ENCODE peak calls at places on chromosomes 16 and 17, in five cellular contexts. One of them, this sample, is unnamed.

GRCh38 chr16:1377406-1378010 is 25.8 kb downstream of the GNPTG start:
- DNase-seq in CD8-positive, alpha-beta T cell: no peak
- DNase-seq in dorsolateral prefrontal cortex: peak; percentile 56
- DNase-seq in cardiac muscle cell: no peak
- DNase-seq in K562: no peak
- DNase-seq in this sample: no peak

GRCh38 chr16:22813223-22813945 is 578 bp upstream of the HS3ST2 start:
- DNase-seq in CD8-positive, alpha-beta T cell: no peak
- DNase-seq in dorsolateral prefrontal cortex: peak; percentile 42
- DNase-seq in cardiac muscle cell: peak; percentile 91
- DNase-seq in K562: peak; percentile 51
- DNase-seq in this sample: peak; percentile 92

GRCh38 chr16:29806641-29807425 is 504 bp downstream of the MAZ start:
- DNase-seq in CD8-positive, alpha-beta T cell: peak; percentile 58
- DNase-seq in dorsolateral prefrontal cortex: no peak
- DNase-seq in cardiac muscle cell: peak; percentile 62
- DNase-seq in K562: peak; percentile 77
- DNase-seq in this sample: peak; percentile 68

GRCh38 chr17:34579979-34580684 is 750 bp downstream of the TMEM132E start:
- DNase-seq in CD8-positive, alpha-beta T cell: no peak
- DNase-seq in dorsolateral prefrontal cortex: no peak
- DNase-seq in cardiac muscle cell: peak; percentile 44
- DNase-seq in K562: no peak
- DNase-seq in this sample: peak; percentile 50

GRCh38 chr17:36743130-36743529 is 141.7 kb downstream of the MRM1 start:
- DNase-seq in CD8-positive, alpha-beta T cell: no peak
- DNase-seq in dorsolateral prefrontal cortex: no peak
- DNase-seq in cardiac muscle cell: no peak
- DNase-seq in K562: no peak
- DNase-seq in this sample: no peak

GRCh38 chr16:74575175-74575804 is 31.6 kb downstream of the GLG1 start:
- DNase-seq in CD8-positive, alpha-beta T cell: no peak
- DNase-seq in dorsolateral prefrontal cortex: no peak
- DNase-seq in cardiac muscle cell: no peak
- DNase-seq in K562: no peak
- DNase-seq in this sample: no peak

GRCh38 chr16:84588991-84589390 is 28.9 kb downstream of the COTL1 start:
- DNase-seq in CD8-positive, alpha-beta T cell: no peak
- DNase-seq in dorsolateral prefrontal cortex: no peak
- DNase-seq in cardiac muscle cell: no peak
- DNase-seq in K562: no peak
- DNase-seq in this sample: no peak

GRCh38 chr17:57337390-57337789 is 81.1 kb downstream of the MSI2 start:
- DNase-seq in CD8-positive, alpha-beta T cell: no peak
- DNase-seq in dorsolateral prefrontal cortex: no peak
- DNase-seq in cardiac muscle cell: no peak
- DNase-seq in K562: no peak
- DNase-seq in this sample: no peak

GRCh38 chr17:50924800-50925199 is 58.6 kb upstream of the TOB1 start:
- DNase-seq in CD8-positive, alpha-beta T cell: no peak
- DNase-seq in dorsolateral prefrontal cortex: no peak
- DNase-seq in cardiac muscle cell: no peak
- DNase-seq in K562: no peak
- DNase-seq in this sample: no peak

GRCh38 chr16:31888735-31889134 is 15.1 kb downstream of the ZNF267 start:
- DNase-seq in CD8-positive, alpha-beta T cell: no peak
- DNase-seq in dorsolateral prefrontal cortex: no peak
- DNase-seq in cardiac muscle cell: no peak
- DNase-seq in K562: no peak
- DNase-seq in this sample: no peak

GRCh38 chr17:77419547-77420475 is 279.0 kb downstream of the SEC14L1 start:
- DNase-seq in CD8-positive, alpha-beta T cell: peak; percentile 52
- DNase-seq in dorsolateral prefrontal cortex: no peak
- DNase-seq in cardiac muscle cell: peak; percentile 87
- DNase-seq in K562: peak; percentile 50
- DNase-seq in this sample: peak; percentile 80

GRCh38 chr17:7063518-7064094 is 16.4 kb downstream of the CLEC10A start:
- DNase-seq in CD8-positive, alpha-beta T cell: no peak
- DNase-seq in dorsolateral prefrontal cortex: peak; percentile 58
- DNase-seq in cardiac muscle cell: no peak
- DNase-seq in K562: no peak
- DNase-seq in this sample: no peak

GRCh38 chr17:78808106-78808635 is 26.1 kb upstream of the CYTH1 start:
- DNase-seq in CD8-positive, alpha-beta T cell: no peak
- DNase-seq in dorsolateral prefrontal cortex: no peak
- DNase-seq in cardiac muscle cell: no peak
- DNase-seq in K562: no peak
- DNase-seq in this sample: no peak

GRCh38 chr16:75282811-75283281 is 31.4 kb upstream of the BCAR1 start:
- DNase-seq in CD8-positive, alpha-beta T cell: no peak
- DNase-seq in dorsolateral prefrontal cortex: peak; percentile 75
- DNase-seq in cardiac muscle cell: no peak
- DNase-seq in K562: no peak
- DNase-seq in this sample: no peak

GRCh38 chr17:6355196-6355595 is 79.7 kb downstream of the AIPL1 start:
- DNase-seq in CD8-positive, alpha-beta T cell: no peak
- DNase-seq in dorsolateral prefrontal cortex: no peak
- DNase-seq in cardiac muscle cell: no peak
- DNase-seq in K562: no peak
- DNase-seq in this sample: no peak

GRCh38 chr17:12580640-12581039 is 85.0 kb upstream of the MYOCD start:
- DNase-seq in CD8-positive, alpha-beta T cell: no peak
- DNase-seq in dorsolateral prefrontal cortex: no peak
- DNase-seq in cardiac muscle cell: peak; percentile 57
- DNase-seq in K562: no peak
- DNase-seq in this sample: no peak

GRCh38 chr16:24689128-24689527 is 40.3 kb upstream of the TNRC6A start:
- DNase-seq in CD8-positive, alpha-beta T cell: no peak
- DNase-seq in dorsolateral prefrontal cortex: no peak
- DNase-seq in cardiac muscle cell: peak; percentile 38
- DNase-seq in K562: peak; percentile 42
- DNase-seq in this sample: peak; percentile 38

GRCh38 chr17:2262146-2262587 is 41.4 kb downstream of the SMG6 start:
- DNase-seq in CD8-positive, alpha-beta T cell: no peak
- DNase-seq in dorsolateral prefrontal cortex: no peak
- DNase-seq in cardiac muscle cell: no peak
- DNase-seq in K562: no peak
- DNase-seq in this sample: no peak

GRCh38 chr17:21330436-21331160 is 45.6 kb upstream of the KCNJ12 start:
- DNase-seq in CD8-positive, alpha-beta T cell: no peak
- DNase-seq in dorsolateral prefrontal cortex: no peak
- DNase-seq in cardiac muscle cell: no peak
- DNase-seq in K562: no peak
- DNase-seq in this sample: no peak

GRCh38 chr17:80455328-80455710 is 21.1 kb downstream of the NPTX1 start:
- DNase-seq in CD8-positive, alpha-beta T cell: no peak
- DNase-seq in dorsolateral prefrontal cortex: no peak
- DNase-seq in cardiac muscle cell: peak; percentile 71
- DNase-seq in K562: peak; percentile 80
- DNase-seq in this sample: peak; percentile 74

GRCh38 chr16:2954647-2955381 is 9.3 kb upstream of the KREMEN2 start:
- DNase-seq in CD8-positive, alpha-beta T cell: no peak
- DNase-seq in dorsolateral prefrontal cortex: no peak
- DNase-seq in cardiac muscle cell: no peak
- DNase-seq in K562: no peak
- DNase-seq in this sample: no peak

GRCh38 chr17:12959441-12959840 is 58.4 kb downstream of the ELAC2 start:
- DNase-seq in CD8-positive, alpha-beta T cell: no peak
- DNase-seq in dorsolateral prefrontal cortex: peak; percentile 42
- DNase-seq in cardiac muscle cell: no peak
- DNase-seq in K562: no peak
- DNase-seq in this sample: no peak

GRCh38 chr16:28103516-28104170 is 40.1 kb upstream of the GSG1L start:
- DNase-seq in CD8-positive, alpha-beta T cell: no peak
- DNase-seq in dorsolateral prefrontal cortex: no peak
- DNase-seq in cardiac muscle cell: no peak
- DNase-seq in K562: no peak
- DNase-seq in this sample: no peak

GRCh38 chr16:83215417-83216001 is 588.7 kb downstream of the CDH13 start:
- DNase-seq in CD8-positive, alpha-beta T cell: peak; percentile 32
- DNase-seq in dorsolateral prefrontal cortex: no peak
- DNase-seq in cardiac muscle cell: peak; percentile 34
- DNase-seq in K562: peak; percentile 70
- DNase-seq in this sample: peak; percentile 93

GRCh38 chr17:55644346-55644745 is 78.3 kb downstream of the TMEM100 start:
- DNase-seq in CD8-positive, alpha-beta T cell: no peak
- DNase-seq in dorsolateral prefrontal cortex: no peak
- DNase-seq in cardiac muscle cell: no peak
- DNase-seq in K562: no peak
- DNase-seq in this sample: no peak

GRCh38 chr17:55645361-55645760 is 77.3 kb downstream of the TMEM100 start:
- DNase-seq in CD8-positive, alpha-beta T cell: no peak
- DNase-seq in dorsolateral prefrontal cortex: no peak
- DNase-seq in cardiac muscle cell: no peak
- DNase-seq in K562: no peak
- DNase-seq in this sample: no peak

GRCh38 chr17:55642741-55643140 is 79.9 kb downstream of the TMEM100 start:
- DNase-seq in CD8-positive, alpha-beta T cell: no peak
- DNase-seq in dorsolateral prefrontal cortex: no peak
- DNase-seq in cardiac muscle cell: no peak
- DNase-seq in K562: no peak
- DNase-seq in this sample: no peak

GRCh38 chr17:55639096-55639495 is 83.6 kb downstream of the TMEM100 start:
- DNase-seq in CD8-positive, alpha-beta T cell: no peak
- DNase-seq in dorsolateral prefrontal cortex: no peak
- DNase-seq in cardiac muscle cell: no peak
- DNase-seq in K562: no peak
- DNase-seq in this sample: no peak

DNA sequence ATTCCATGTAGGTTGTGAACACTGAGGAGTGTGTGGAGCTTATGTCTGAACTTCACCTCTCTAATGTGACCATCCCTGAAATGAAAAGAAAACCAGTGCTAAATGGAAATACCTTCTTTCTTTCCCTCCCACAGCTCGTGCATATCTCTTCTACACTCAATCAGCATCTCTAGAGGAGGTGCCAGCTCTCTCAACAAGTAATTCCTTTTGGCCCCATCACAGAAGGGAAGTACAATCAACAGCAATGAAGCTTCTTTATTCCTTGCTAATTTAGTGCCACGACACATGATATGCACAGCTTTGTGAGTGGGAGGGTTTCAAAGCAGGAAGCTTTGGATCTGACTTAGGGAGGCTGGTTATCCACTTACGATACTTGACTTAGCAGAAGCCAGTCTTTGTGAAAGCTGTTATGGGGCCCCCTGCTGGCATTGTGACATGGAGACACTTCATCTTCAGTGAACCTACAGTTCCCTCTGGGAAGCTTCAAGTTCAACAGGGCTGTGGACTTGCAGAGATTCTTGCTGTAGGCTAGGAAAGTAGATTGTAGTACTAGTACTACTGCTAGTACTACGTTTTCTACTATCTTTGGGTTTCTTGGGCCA is 81.0 kb downstream of the TMEM100 start:
- DNase-seq in CD8-positive, alpha-beta T cell: no peak
- DNase-seq in dorsolateral prefrontal cortex: peak; percentile 54
- DNase-seq in cardiac muscle cell: peak; percentile 88
- DNase-seq in K562: peak; percentile 26
- DNase-seq in this sample: peak; percentile 52
- TF ChIP-seq CTCF in CD8-positive, alpha-beta T cell: no peak
- TF ChIP-seq CTCF in dorsolateral prefrontal cortex: peak; percentile 55
- TF ChIP-seq CTCF in cardiac muscle cell: peak; percentile 84
- TF ChIP-seq CTCF in K562: peak; percentile 74
- TF ChIP-seq CTCF in this sample: no peak

GRCh38 chr17:44344939-44345496 is at the start of gene GRN:
- DNase-seq in CD8-positive, alpha-beta T cell: peak; percentile 86
- DNase-seq in dorsolateral prefrontal cortex: peak; percentile 97
- DNase-seq in cardiac muscle cell: peak; percentile 98
- DNase-seq in K562: peak; percentile 99
- DNase-seq in this sample: peak; percentile 95

GRCh38 chr17:44345497-44346026 is 460 bp downstream of the GRN start:
- DNase-seq in CD8-positive, alpha-beta T cell: peak; percentile 49
- DNase-seq in dorsolateral prefrontal cortex: peak; percentile 78
- DNase-seq in cardiac muscle cell: peak; percentile 70
- DNase-seq in K562: peak; percentile 55
- DNase-seq in this sample: peak; percentile 81

GRCh38 chr17:44343510-44344209 is 1.4 kb upstream of the GRN start:
- DNase-seq in CD8-positive, alpha-beta T cell: no peak
- DNase-seq in dorsolateral prefrontal cortex: no peak
- DNase-seq in cardiac muscle cell: no peak
- DNase-seq in K562: no peak
- DNase-seq in this sample: no peak

GRCh38 chr17:44348234-44348987 is 3.3 kb downstream of the GRN start:
- DNase-seq in CD8-positive, alpha-beta T cell: no peak
- DNase-seq in dorsolateral prefrontal cortex: peak; percentile 62
- DNase-seq in cardiac muscle cell: no peak
- DNase-seq in K562: no peak
- DNase-seq in this sample: no peak

GRCh38 chr17:44346064-44346844 is 1.2 kb downstream of the GRN start:
- DNase-seq in CD8-positive, alpha-beta T cell: no peak
- DNase-seq in dorsolateral prefrontal cortex: no peak
- DNase-seq in cardiac muscle cell: no peak
- DNase-seq in K562: no peak
- DNase-seq in this sample: no peak
- TF ChIP-seq CTCF in CD8-positive, alpha-beta T cell: no peak
- TF ChIP-seq CTCF in dorsolateral prefrontal cortex: no peak
- TF ChIP-seq CTCF in cardiac muscle cell: no peak
- TF ChIP-seq CTCF in K562: no peak
- TF ChIP-seq CTCF in this sample: no peak

GRCh38 chr16:81633680-81634379 is 145.3 kb upstream of the PLCG2 start:
- DNase-seq in CD8-positive, alpha-beta T cell: no peak
- DNase-seq in dorsolateral prefrontal cortex: no peak
- DNase-seq in cardiac muscle cell: no peak
- DNase-seq in K562: peak; percentile 74
- DNase-seq in this sample: no peak

GRCh38 chr16:81635336-81635947 is 143.6 kb upstream of the PLCG2 start:
- DNase-seq in CD8-positive, alpha-beta T cell: no peak
- DNase-seq in dorsolateral prefrontal cortex: no peak
- DNase-seq in cardiac muscle cell: no peak
- DNase-seq in K562: no peak
- DNase-seq in this sample: no peak

GRCh38 chr16:81634380-81635121 is 144.5 kb upstream of the PLCG2 start:
- DNase-seq in CD8-positive, alpha-beta T cell: no peak
- DNase-seq in dorsolateral prefrontal cortex: no peak
- DNase-seq in cardiac muscle cell: peak; percentile 32
- DNase-seq in K562: peak; percentile 66
- DNase-seq in this sample: no peak

GRCh38 chr16:81632392-81633146 is 146.5 kb upstream of the PLCG2 start:
- DNase-seq in CD8-positive, alpha-beta T cell: peak; percentile 84
- DNase-seq in dorsolateral prefrontal cortex: no peak
- DNase-seq in cardiac muscle cell: no peak
- DNase-seq in K562: peak; percentile 74
- DNase-seq in this sample: no peak

GRCh38 chr16:81633147-81633619 is 145.9 kb upstream of the PLCG2 start:
- DNase-seq in CD8-positive, alpha-beta T cell: no peak
- DNase-seq in dorsolateral prefrontal cortex: no peak
- DNase-seq in cardiac muscle cell: no peak
- DNase-seq in K562: no peak
- DNase-seq in this sample: peak; percentile 65
- TF ChIP-seq CTCF in CD8-positive, alpha-beta T cell: peak; percentile 26
- TF ChIP-seq CTCF in dorsolateral prefrontal cortex: no peak
- TF ChIP-seq CTCF in cardiac muscle cell: no peak
- TF ChIP-seq CTCF in K562: peak; percentile 25
- TF ChIP-seq CTCF in this sample: peak; percentile 39

DNA sequence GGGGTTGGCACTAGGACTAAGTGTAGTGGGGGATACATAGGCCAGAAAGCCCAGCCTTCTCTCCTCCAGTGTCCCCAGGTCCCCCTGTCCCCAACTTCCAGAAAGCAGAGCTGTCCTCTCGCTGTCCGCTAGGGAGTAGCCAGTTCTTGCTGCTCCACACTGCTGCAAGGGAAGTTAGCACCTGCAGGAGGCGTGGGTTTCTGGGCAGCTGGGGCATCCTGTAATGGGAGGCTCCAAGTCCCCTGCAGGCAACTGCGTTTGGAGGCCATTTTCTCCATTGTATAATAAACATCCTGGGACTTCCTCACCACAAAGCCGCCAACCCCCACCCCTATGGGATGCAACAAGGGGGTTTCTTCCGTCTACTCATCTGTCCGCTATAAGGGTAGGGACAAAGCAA is 1.7 kb downstream of the RPRML start:
- DNase-seq in CD8-positive, alpha-beta T cell: no peak
- DNase-seq in dorsolateral prefrontal cortex: peak; percentile 70
- DNase-seq in cardiac muscle cell: peak; percentile 69
- DNase-seq in K562: peak; percentile 43
- DNase-seq in this sample: peak; percentile 84
- TF ChIP-seq CTCF in CD8-positive, alpha-beta T cell: no peak
- TF ChIP-seq CTCF in dorsolateral prefrontal cortex: no peak
- TF ChIP-seq CTCF in cardiac muscle cell: peak; percentile 32
- TF ChIP-seq CTCF in K562: peak; percentile 72
- TF ChIP-seq CTCF in this sample: peak; percentile 39

This sample was measured in WTC11.